ENCODE peak calls at places on chromosome 12, in nine cellular contexts. One of them, this sample, is unnamed.

GRCh38 chr12:91194500-91194899 is 11.9 kb upstream of the DCN start:
- DNase-seq in suprapubic skin: no peak
- DNase-seq in IMR-90: peak; percentile 57
- DNase-seq in uterus: no peak
- DNase-seq in GM12878: no peak
- DNase-seq in tibial nerve: no peak
- DNase-seq in stomach: no peak
- DNase-seq in ovary: no peak
- DNase-seq in testis: no peak
- DNase-seq in this sample: no peak

GRCh38 chr12:27081668-27082091 is 698 bp downstream of the C12orf71 start:
- DNase-seq in suprapubic skin: no peak
- DNase-seq in stomach: no peak
- DNase-seq in testis: no peak
- DNase-seq in GM12878: no peak
- DNase-seq in tibial nerve: no peak
- DNase-seq in IMR-90: peak; percentile 15
- DNase-seq in uterus: no peak
- DNase-seq in ovary: no peak
- DNase-seq in this sample: no peak

GRCh38 chr12:68861890-68862289 is 53.9 kb downstream of the MDM2 start:
- DNase-seq in testis: no peak
- DNase-seq in suprapubic skin: no peak
- DNase-seq in uterus: no peak
- DNase-seq in ovary: no peak
- DNase-seq in GM12878: no peak
- DNase-seq in IMR-90: no peak
- DNase-seq in tibial nerve: no peak
- DNase-seq in stomach: no peak
- DNase-seq in this sample: no peak

GRCh38 chr12:47360771-47361388 is 281.1 kb upstream of the AMIGO2 start:
- DNase-seq in ovary: no peak
- DNase-seq in suprapubic skin: no peak
- DNase-seq in tibial nerve: no peak
- DNase-seq in GM12878: no peak
- DNase-seq in testis: no peak
- DNase-seq in uterus: no peak
- DNase-seq in stomach: no peak
- DNase-seq in IMR-90: no peak
- DNase-seq in this sample: no peak

GRCh38 chr12:16325426-16325825 is 22.0 kb upstream of the MGST1 start:
- DNase-seq in stomach: peak; percentile 57
- DNase-seq in ovary: no peak
- DNase-seq in GM12878: no peak
- DNase-seq in uterus: no peak
- DNase-seq in testis: no peak
- DNase-seq in tibial nerve: no peak
- DNase-seq in suprapubic skin: no peak
- DNase-seq in IMR-90: no peak
- DNase-seq in this sample: no peak

GRCh38 chr12:69131073-69131472 is 108.3 kb upstream of the CPSF6 start:
- DNase-seq in stomach: no peak
- DNase-seq in IMR-90: no peak
- DNase-seq in tibial nerve: no peak
- DNase-seq in ovary: no peak
- DNase-seq in uterus: no peak
- DNase-seq in suprapubic skin: no peak
- DNase-seq in GM12878: no peak
- DNase-seq in testis: no peak
- DNase-seq in this sample: no peak

GRCh38 chr12:1670815-1671268 is 20.0 kb upstream of the ADIPOR2 start:
- DNase-seq in stomach: no peak
- DNase-seq in uterus: no peak
- DNase-seq in testis: no peak
- DNase-seq in IMR-90: no peak
- DNase-seq in suprapubic skin: no peak
- DNase-seq in tibial nerve: no peak
- DNase-seq in ovary: no peak
- DNase-seq in GM12878: no peak
- DNase-seq in this sample: no peak

GRCh38 chr12:7346571-7347225 is 42.8 kb downstream of the ACSM4 start:
- DNase-seq in GM12878: no peak
- DNase-seq in ovary: no peak
- DNase-seq in IMR-90: no peak
- DNase-seq in suprapubic skin: no peak
- DNase-seq in stomach: no peak
- DNase-seq in uterus: no peak
- DNase-seq in testis: no peak
- DNase-seq in tibial nerve: no peak
- DNase-seq in this sample: no peak

GRCh38 chr12:23028158-23028802 is 403.3 kb downstream of the ETNK1 start:
- DNase-seq in testis: no peak
- DNase-seq in IMR-90: peak; percentile 12
- DNase-seq in uterus: no peak
- DNase-seq in ovary: no peak
- DNase-seq in GM12878: no peak
- DNase-seq in suprapubic skin: no peak
- DNase-seq in tibial nerve: no peak
- DNase-seq in stomach: no peak
- DNase-seq in this sample: no peak

GRCh38 chr12:34404377-34405285 is 382.3 kb downstream of the ALG10 start:
- DNase-seq in uterus: peak; percentile 8
- DNase-seq in GM12878: no peak
- DNase-seq in suprapubic skin: peak; percentile 24
- DNase-seq in ovary: peak; percentile 4
- DNase-seq in tibial nerve: peak; percentile 1
- DNase-seq in testis: peak; percentile 1
- DNase-seq in IMR-90: no peak
- DNase-seq in stomach: peak; percentile 15
- DNase-seq in this sample: peak; percentile 2

GRCh38 chr12:41439134-41439533 is 251.0 kb downstream of the PDZRN4 start:
- DNase-seq in suprapubic skin: no peak
- DNase-seq in IMR-90: no peak
- DNase-seq in GM12878: no peak
- DNase-seq in tibial nerve: no peak
- DNase-seq in ovary: no peak
- DNase-seq in testis: no peak
- DNase-seq in uterus: no peak
- DNase-seq in stomach: no peak
- DNase-seq in this sample: no peak

GRCh38 chr12:4001031-4001430 is 127.8 kb upstream of the PARP11 start:
- DNase-seq in suprapubic skin: no peak
- DNase-seq in stomach: no peak
- DNase-seq in testis: no peak
- DNase-seq in tibial nerve: no peak
- DNase-seq in GM12878: no peak
- DNase-seq in ovary: no peak
- DNase-seq in IMR-90: no peak
- DNase-seq in uterus: no peak
- DNase-seq in this sample: no peak

DNA sequence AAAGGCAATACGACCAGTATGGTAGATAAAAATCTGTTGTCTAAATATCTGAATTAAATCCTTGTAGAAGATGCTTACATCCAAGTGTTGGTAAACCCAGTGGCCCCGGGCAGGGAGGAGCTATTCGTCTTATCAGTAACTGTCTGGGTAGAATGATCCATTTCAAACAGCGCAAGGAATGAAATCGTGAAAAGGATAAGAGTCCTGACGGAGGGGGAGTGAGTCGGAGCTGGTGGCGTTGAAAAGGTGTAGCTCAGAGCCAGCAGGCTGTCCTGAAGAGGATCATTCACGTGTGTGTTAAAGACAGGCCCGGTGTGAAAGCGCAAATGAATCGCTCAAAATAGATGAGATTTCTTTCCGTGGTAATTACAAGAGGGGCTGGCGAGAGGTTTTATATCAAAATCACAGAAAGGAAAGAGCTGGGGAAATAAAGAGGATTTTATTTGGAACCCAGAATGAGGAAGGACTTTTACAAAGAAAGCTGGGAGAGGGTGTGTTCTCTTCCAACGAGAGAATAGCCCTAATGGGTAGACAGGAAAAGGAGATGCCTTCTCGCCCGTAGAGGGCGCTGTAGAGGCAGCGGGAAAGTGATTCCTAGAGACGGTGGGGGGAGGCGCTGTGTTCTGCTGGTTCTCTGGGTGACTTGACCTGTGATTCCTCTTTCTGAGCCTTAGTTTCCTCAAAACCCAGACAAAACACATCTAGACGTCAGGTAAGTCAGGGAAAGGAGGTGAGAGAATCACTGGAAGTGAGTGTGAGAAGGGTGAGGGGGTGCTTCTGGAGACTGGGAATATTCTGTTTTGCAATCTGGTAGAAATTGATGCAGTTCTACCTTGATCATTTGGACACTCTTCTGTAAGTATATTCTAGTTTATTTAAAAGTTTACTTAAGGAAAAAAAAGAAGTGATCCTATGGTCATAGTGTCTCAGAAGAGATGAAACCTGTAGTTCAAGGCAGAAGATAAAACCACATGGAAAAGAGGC is 39.3 kb downstream of the SRRM4 start:
- DNase-seq in tibial nerve: no peak
- DNase-seq in uterus: no peak
- DNase-seq in IMR-90: no peak
- DNase-seq in ovary: no peak
- DNase-seq in GM12878: no peak
- DNase-seq in testis: peak; percentile 88
- DNase-seq in stomach: peak; percentile 46
- DNase-seq in suprapubic skin: no peak
- DNase-seq in this sample: peak; percentile 19
- TF ChIP-seq CTCF in tibial nerve: no peak
- TF ChIP-seq CTCF in uterus: no peak
- TF ChIP-seq CTCF in IMR-90: no peak
- TF ChIP-seq CTCF in ovary: no peak
- TF ChIP-seq CTCF in GM12878: peak; percentile 40
- TF ChIP-seq CTCF in testis: no peak
- TF ChIP-seq CTCF in stomach: no peak
- TF ChIP-seq CTCF in suprapubic skin: no peak
- TF ChIP-seq CTCF in this sample: peak; percentile 28

DNA sequence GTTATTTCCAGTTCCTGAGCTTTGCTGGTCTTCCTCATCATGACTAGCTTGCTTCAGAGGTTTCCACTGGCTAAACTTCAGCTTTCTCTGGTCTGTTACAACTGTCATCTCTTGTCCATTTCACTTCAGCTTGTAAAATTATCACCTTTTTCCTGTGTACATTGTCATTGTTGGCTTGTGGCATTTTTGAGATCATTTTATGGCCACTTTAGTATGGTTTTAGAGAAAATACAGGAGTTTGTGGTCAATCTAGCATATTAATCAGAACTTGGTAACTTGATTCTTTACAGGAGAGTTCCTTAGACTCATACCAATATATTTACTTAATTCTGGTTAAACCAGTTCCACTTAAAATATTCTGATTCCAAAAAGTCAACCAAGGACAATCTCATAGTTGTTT is 235.9 kb upstream of the KITLG start:
- DNase-seq in IMR-90: peak; percentile 8
- DNase-seq in suprapubic skin: no peak
- DNase-seq in ovary: no peak
- DNase-seq in tibial nerve: no peak
- DNase-seq in testis: no peak
- DNase-seq in uterus: no peak
- DNase-seq in stomach: no peak
- DNase-seq in GM12878: no peak
- DNase-seq in this sample: no peak
- H3K27me3 ChIP-seq in IMR-90: no peaks in the 10 kb centered on the region
- H3K27me3 ChIP-seq in suprapubic skin: no peaks in the 10 kb centered on the region
- H3K27me3 ChIP-seq in ovary: no peaks in the 10 kb centered on the region
- H3K27me3 ChIP-seq in tibial nerve: no peaks in the 10 kb centered on the region
- H3K27me3 ChIP-seq in testis: no peaks in the 10 kb centered on the region
- H3K27me3 ChIP-seq in uterus: no peaks in the 10 kb centered on the region
- H3K27me3 ChIP-seq in stomach: no peaks in the 10 kb centered on the region
- H3K27me3 ChIP-seq in GM12878: no peaks in the 10 kb centered on the region
- H3K27me3 ChIP-seq in this sample: peaks cover 4% of the 10 kb centered on the region

DNA sequence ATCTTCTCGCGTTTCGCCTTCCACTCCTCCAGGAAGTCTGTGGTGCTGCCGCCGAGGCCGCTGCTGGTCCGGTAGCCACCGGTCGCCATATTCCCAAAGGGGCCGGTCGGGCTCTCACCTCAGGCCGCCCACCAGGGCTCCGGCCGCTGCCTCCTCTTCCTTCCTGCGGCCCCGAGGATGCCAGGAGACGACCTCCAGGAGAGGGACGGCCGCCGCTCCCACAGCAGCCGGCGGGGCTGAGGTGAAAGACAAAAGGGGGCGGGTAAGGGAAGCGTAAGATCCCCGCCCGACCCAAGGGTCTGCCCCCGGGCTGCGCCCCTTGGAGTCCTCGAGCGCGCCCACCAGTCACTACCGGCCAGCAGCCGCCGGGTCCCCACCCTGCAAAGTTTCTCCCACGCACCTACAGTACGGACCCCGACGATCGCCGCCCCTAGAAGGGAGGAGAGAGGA is 583 bp downstream of the PAWR start:
- DNase-seq in suprapubic skin: peak; percentile 69
- DNase-seq in uterus: no peak
- DNase-seq in testis: no peak
- DNase-seq in GM12878: no peak
- DNase-seq in ovary: peak; percentile 63
- DNase-seq in tibial nerve: no peak
- DNase-seq in stomach: peak; percentile 41
- DNase-seq in IMR-90: peak; percentile 20
- DNase-seq in this sample: peak; percentile 14
- TF ChIP-seq POLR2A in suprapubic skin: no peak
- TF ChIP-seq POLR2A in uterus: no peak
- TF ChIP-seq POLR2A in testis: no peak
- TF ChIP-seq POLR2A in GM12878: peak; percentile 70
- TF ChIP-seq POLR2A in ovary: no peak
- TF ChIP-seq POLR2A in tibial nerve: peak; percentile 1
- TF ChIP-seq POLR2A in stomach: no peak
- TF ChIP-seq POLR2A in IMR-90: no peak
- TF ChIP-seq POLR2A in this sample: no peak

GRCh38 chr12:96035283-96036236 is at the start of gene LTA4H:
- DNase-seq in tibial nerve: peak; percentile 94
- DNase-seq in GM12878: peak; percentile 97
- DNase-seq in uterus: peak; percentile 96
- DNase-seq in ovary: peak; percentile 97
- DNase-seq in IMR-90: peak; percentile 98
- DNase-seq in suprapubic skin: peak; percentile 98
- DNase-seq in testis: peak; percentile 99
- DNase-seq in stomach: peak; percentile 98
- DNase-seq in this sample: peak; percentile 97

GRCh38 chr12:96036765-96037455 is 1.5 kb upstream of the LTA4H start:
- DNase-seq in suprapubic skin: no peak
- DNase-seq in stomach: no peak
- DNase-seq in IMR-90: peak; percentile 82
- DNase-seq in ovary: no peak
- DNase-seq in tibial nerve: no peak
- DNase-seq in testis: no peak
- DNase-seq in uterus: no peak
- DNase-seq in GM12878: no peak
- DNase-seq in this sample: no peak

GRCh38 chr12:96040305-96041133 is 5.1 kb upstream of the LTA4H start:
- DNase-seq in stomach: no peak
- DNase-seq in GM12878: no peak
- DNase-seq in ovary: no peak
- DNase-seq in IMR-90: no peak
- DNase-seq in uterus: no peak
- DNase-seq in suprapubic skin: no peak
- DNase-seq in testis: no peak
- DNase-seq in tibial nerve: no peak
- DNase-seq in this sample: no peak

GRCh38 chr12:96033549-96034389 is 1.6 kb downstream of the LTA4H start:
- DNase-seq in GM12878: no peak
- DNase-seq in tibial nerve: no peak
- DNase-seq in suprapubic skin: no peak
- DNase-seq in testis: no peak
- DNase-seq in IMR-90: no peak
- DNase-seq in ovary: no peak
- DNase-seq in stomach: no peak
- DNase-seq in uterus: no peak
- DNase-seq in this sample: no peak

GRCh38 chr12:96034631-96035282 is 630 bp downstream of the LTA4H start:
- DNase-seq in ovary: no peak
- DNase-seq in GM12878: no peak
- DNase-seq in stomach: no peak
- DNase-seq in testis: peak; percentile 37
- DNase-seq in tibial nerve: no peak
- DNase-seq in IMR-90: peak; percentile 37
- DNase-seq in suprapubic skin: no peak
- DNase-seq in uterus: peak; percentile 17
- DNase-seq in this sample: peak; percentile 60
- TF ChIP-seq CTCF in ovary: no peak
- TF ChIP-seq CTCF in GM12878: no peak
- TF ChIP-seq CTCF in stomach: no peak
- TF ChIP-seq CTCF in testis: no peak
- TF ChIP-seq CTCF in tibial nerve: no peak
- TF ChIP-seq CTCF in IMR-90: no peak
- TF ChIP-seq CTCF in suprapubic skin: no peak
- TF ChIP-seq CTCF in uterus: no peak
- TF ChIP-seq CTCF in this sample: no peak